ENCODE peak calls at places on chromosomes 4 and X, in five cellular contexts. F is HepG2, X is A549, H is K562, N is endothelial cell of umbilical vein. W is an unnamed sample.

GRCh38 chr4:7647932-7648812 is 213.4 kb upstream of the PSAPL1 start:
- DNase-seq in F (peak), X (peak), H (peak), N (peak), W (peak)

GRCh38 chrX:45068555-45068954 is 132.1 kb downstream of the DIPK2B start:
- DNase-seq in F (no peak), X (no peak), H (no peak), N (no peak), W (no peak)

GRCh38 chrX:84046403-84046984 is 141.5 kb downstream of the RPS6KA6 start:
- DNase-seq in F (peak), X (peak), H (no peak), N (peak), W (peak)

GRCh38 chrX:116417214-116417613 is 19.2 kb upstream of the SLC6A14 start:
- DNase-seq in F (no peak), X (no peak), H (no peak), N (no peak), W (no peak)

GRCh38 chrX:115584715-115585114 is 23.7 kb downstream of the PLS3 start:
- DNase-seq in F (no peak), X (no peak), H (no peak), N (peak), W (no peak)

GRCh38 chr4:155249036-155249566 is 40.7 kb downstream of the NPY2R start:
- DNase-seq in F (no peak), X (no peak), H (no peak), N (no peak), W (no peak)

GRCh38 chrX:44484607-44485146 is 58.0 kb downstream of the FUNDC1 start:
- DNase-seq in F (no peak), X (no peak), H (peak), N (no peak), W (no peak)

GRCh38 chr4:16050669-16051068 is 33.2 kb downstream of the PROM1 start:
- DNase-seq in F (no peak), X (no peak), H (no peak), N (no peak), W (no peak)

GRCh38 chrX:5337160-5337559 is 891.5 kb downstream of the NLGN4X start:
- DNase-seq in F (no peak), X (no peak), H (no peak), N (no peak), W (no peak)

GRCh38 chr4:119027815-119028214 is 107.8 kb upstream of the MYOZ2 start:
- DNase-seq in F (no peak), X (no peak), H (no peak), N (no peak), W (no peak)

GRCh38 chr4:144818136-144818535 is 172.2 kb downstream of the HHIP start:
- DNase-seq in F (no peak), X (no peak), H (no peak), N (no peak), W (no peak)

GRCh38 chr4:99144070-99144469 is at the start of gene ADH4:
- DNase-seq in F (peak), X (no peak), H (no peak), N (peak), W (peak)

GRCh38 chrX:133468081-133468480 is 52.8 kb upstream of the GPC4 start:
- DNase-seq in F (no peak), X (no peak), H (no peak), N (no peak), W (no peak)

GRCh38 chrX:23756165-23756564 is 13.1 kb upstream of the ACOT9 start:
- DNase-seq in F (peak), X (peak), H (peak), N (peak), W (peak)

GRCh38 chr4:142983111-142983510 is 137.0 kb upstream of the INPP4B start:
- DNase-seq in F (no peak), X (no peak), H (no peak), N (no peak), W (no peak)

GRCh38 chrX:146241902-146242301 is 424.3 kb downstream of the SLITRK2 start:
- DNase-seq in F (no peak), X (no peak), H (no peak), N (no peak), W (peak)

GRCh38 chr4:39702716-39703115 is 4.8 kb downstream of the UBE2K start:
- DNase-seq in F (no peak), X (no peak), H (no peak), N (no peak), W (no peak)

DNA sequence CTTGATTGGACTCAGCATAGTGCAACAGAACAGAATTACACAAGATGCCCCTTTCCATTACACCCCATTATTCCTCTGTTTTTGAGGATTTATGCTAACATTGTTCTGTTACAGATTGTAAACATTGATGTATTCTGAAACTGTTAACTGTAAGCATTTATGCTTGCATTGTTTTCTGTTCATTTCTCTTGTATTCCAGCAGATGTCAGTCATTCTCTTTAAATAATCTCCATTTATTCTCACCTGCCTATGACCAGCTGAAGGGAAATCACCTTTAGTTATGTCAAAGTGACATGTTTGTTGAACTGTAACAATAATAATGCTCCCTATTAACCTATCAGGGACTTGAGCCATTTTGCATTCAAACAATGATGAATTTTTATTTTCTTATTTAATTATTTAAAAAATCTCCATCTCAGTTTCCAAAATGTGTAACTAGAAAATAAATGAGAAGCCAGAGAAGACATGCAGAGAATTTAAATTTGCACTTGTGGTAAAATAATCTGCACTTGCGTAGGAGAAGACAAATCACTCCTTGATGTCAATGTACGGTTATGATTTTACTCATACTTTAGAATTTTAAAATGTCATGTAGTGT is 58.0 kb downstream of the SPCS3 start:
- DNase-seq in F (no peak), X (peak), H (no peak), N (peak), W (peak)
- TF ChIP-seq CTCF in F (peak), X (peak), H (no peak), N (peak), W (no peak)

GRCh38 chrX:10482262-10482661 is 138.1 kb downstream of the MID1 start:
- DNase-seq in F (no peak), X (no peak), H (no peak), N (peak), W (no peak)

GRCh38 chrX:10477525-10477924 is 142.9 kb downstream of the MID1 start:
- DNase-seq in F (peak), X (no peak), H (no peak), N (no peak), W (no peak)

GRCh38 chrX:10483191-10483808 is 137.1 kb downstream of the MID1 start:
- DNase-seq in F (no peak), X (no peak), H (no peak), N (peak), W (no peak)

GRCh38 chrX:10482708-10483107 is 137.7 kb downstream of the MID1 start:
- DNase-seq in F (no peak), X (no peak), H (no peak), N (no peak), W (no peak)

GRCh38 chrX:10479508-10479907 is 140.9 kb downstream of the MID1 start:
- DNase-seq in F (no peak), X (no peak), H (no peak), N (no peak), W (no peak)
- TF ChIP-seq MYC in F (no peak), X (no peak), H (no peak), N (no peak), W (no peak)

GRCh38 chr4:148152868-148153630 is 289.2 kb downstream of the NR3C2 start:
- DNase-seq in F (no peak), X (no peak), H (no peak), N (no peak), W (no peak)
- TF ChIP-seq CTCF in F (no peak), X (no peak), H (no peak), N (no peak), W (no peak)

DNA sequence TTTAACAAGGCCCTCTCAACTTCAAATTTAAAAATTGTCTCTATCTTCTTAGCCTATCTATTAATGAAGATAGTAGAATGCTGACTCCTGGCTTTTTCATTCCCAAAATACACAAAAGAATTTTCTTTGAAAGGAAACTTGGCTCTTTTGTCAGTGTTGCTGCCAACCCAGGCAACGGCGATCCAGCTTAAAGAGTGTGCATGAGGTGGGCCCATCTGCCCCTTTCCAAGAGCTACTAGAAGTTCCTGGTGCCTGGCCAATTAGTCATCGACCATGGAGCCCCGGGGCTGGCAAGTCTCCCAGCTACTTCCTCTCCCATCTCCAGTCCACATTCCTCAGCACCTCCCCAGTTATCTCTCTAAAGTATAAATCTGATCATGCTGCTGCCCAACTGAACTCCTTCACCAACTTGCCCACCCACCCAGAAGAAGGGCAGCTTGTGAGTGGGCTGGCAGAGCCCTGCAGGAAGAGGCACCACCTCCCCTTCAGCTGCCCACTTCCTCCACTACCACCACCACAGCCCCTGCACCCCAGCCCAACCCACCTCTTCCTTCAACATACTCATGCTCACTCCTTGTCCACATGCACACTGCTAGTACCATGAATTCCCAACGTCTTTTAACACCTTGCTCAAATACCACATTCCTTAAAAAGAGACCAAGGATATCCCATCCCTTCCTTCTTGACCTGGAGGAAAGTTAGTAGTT is 158.2 kb upstream of the MAP3K15 start:
- DNase-seq in F (peak), X (peak), H (no peak), N (peak), W (peak)
- TF ChIP-seq MYC in F (no peak), X (no peak), H (no peak), N (no peak), W (no peak)

DNA sequence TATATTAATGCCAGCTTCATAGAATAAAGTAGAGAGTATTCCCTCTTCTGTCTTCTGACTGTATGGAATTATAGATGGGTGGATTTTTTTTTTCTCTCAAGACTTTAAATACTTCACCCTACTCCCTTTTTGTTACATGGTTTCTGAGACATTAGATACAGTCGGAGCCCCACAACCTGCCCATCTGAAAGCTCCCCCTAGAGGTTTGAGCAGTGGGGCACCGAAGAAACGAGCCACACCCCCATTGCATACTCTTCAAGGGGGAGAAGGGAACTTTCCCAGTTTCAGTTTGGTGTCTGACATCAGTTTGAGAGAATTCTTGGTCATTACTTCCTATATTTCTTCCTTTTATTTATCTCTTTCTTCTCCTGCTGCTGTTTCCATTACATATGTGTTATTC is 437.6 kb upstream of the AGA start:
- DNase-seq in F (no peak), X (peak), H (no peak), N (no peak), W (peak)
- TF ChIP-seq CTCF in F (no peak), X (no peak), H (no peak), N (no peak), W (peak)

DNA sequence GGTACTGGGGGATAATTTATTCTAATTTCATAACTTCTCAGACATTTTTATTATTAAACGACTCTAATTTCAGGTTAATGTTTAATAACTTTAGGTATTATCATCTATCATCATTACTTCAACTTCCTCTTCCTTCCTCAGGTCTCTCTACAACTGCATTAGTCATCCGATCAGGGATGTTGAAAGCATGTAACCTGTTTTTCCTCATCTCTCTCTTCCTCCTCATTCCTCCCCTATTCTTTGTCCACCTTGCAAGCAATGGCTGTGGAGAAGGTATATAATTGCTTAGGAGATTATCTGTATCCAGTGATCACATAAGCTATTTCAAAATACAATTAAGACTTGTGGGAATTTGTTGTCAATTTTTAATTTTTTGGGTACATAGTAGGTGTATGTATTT is 632.6 kb upstream of the DIAPH2 start:
- DNase-seq in F (no peak), X (no peak), H (no peak), N (no peak), W (no peak)
- TF ChIP-seq MYC in F (no peak), X (no peak), H (no peak), N (no peak), W (no peak)

GRCh38 chr4:78185117-78185516 is 128.0 kb downstream of the FRAS1 start:
- DNase-seq in F (no peak), X (no peak), H (no peak), N (no peak), W (no peak)

GRCh38 chr4:78190595-78190994 is 133.5 kb downstream of the FRAS1 start:
- DNase-seq in F (no peak), X (no peak), H (no peak), N (no peak), W (no peak)

GRCh38 chr4:78184584-78184983 is 127.5 kb downstream of the FRAS1 start:
- DNase-seq in F (no peak), X (no peak), H (no peak), N (no peak), W (no peak)

GRCh38 chr4:78186597-78187543 is 129.7 kb downstream of the FRAS1 start:
- DNase-seq in F (no peak), X (no peak), H (no peak), N (no peak), W (no peak)

DNA sequence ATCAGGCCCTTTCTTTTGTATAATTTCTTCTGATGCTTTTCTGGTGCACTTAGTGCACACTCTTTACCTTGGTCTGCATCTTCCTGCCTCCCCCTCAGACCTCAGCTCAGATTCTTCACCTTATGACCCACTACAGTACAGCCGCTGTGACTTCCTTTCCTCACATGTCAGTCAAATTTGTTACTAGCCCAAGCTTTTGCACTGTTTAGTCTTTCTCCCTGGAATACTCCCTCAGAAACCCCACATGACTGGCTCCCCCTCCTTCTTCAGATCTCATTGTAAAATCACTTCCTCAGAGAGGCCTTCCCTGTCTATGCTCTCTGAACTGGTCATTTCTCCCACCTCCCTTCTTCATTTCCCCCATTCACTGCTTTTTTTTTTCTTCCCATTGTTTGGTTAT is 133.0 kb downstream of the FRAS1 start:
- DNase-seq in F (no peak), X (no peak), H (no peak), N (no peak), W (no peak)
- TF ChIP-seq CTCF in F (no peak), X (no peak), H (no peak), N (no peak), W (no peak)

GRCh38 chrX:97189668-97190067 is 306.0 kb downstream of the RPA4 start:
- DNase-seq in F (no peak), X (no peak), H (no peak), N (no peak), W (no peak)
- TF ChIP-seq MYC in F (no peak), X (no peak), H (no peak), N (no peak), W (no peak)

DNA sequence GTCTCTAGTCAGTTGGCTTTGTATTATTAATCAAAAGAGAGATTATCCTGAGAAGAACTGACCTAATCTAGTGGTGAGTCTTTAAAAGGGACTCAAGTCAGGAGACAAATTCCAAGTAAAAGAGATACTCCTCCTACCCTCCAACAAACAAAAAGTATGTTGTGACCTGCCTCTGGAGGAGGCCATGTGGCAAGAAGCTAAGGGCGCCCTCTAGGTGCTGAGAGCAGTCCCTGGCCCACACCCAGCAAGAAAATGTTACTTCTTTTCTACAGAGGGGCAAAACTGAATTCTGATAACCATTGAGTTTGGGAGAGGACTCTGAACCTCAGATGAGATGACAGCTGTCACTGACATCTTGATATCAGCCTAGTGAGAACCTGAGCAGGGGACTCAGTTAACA is 953.6 kb upstream of the AGA start:
- DNase-seq in F (no peak), X (no peak), H (no peak), N (no peak), W (peak)
- TF ChIP-seq CTCF in F (peak), X (no peak), H (no peak), N (no peak), W (peak)

DNA sequence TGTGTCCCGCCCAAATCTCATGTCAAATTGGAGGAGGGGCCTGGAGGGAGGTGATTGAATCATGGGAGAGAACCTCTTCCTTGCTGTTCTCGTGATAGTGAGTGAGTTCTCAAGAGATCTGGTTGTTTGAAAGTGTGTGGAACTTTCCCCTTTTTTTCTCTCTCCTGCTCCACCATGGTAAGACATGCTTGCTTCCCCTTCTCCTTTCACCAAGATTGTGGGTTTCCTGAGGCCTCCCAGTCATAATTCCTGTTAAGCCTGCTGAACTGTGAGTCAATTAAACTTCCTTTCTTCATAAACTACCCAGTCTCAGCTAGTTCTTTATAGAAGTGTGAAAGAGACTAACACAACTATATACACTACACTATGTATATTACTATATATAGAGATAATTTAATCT is 697.8 kb upstream of the HS3ST1 start:
- DNase-seq in F (no peak), X (no peak), H (no peak), N (peak), W (peak)
- TF ChIP-seq MYC in F (no peak), X (no peak), H (no peak), N (no peak), W (no peak)